ENCODE peak calls at places on chromosomes 2 and 18, in six cellular contexts. G, V, R, P, D and X are unnamed samples.

GRCh38 chr2:23745726-23746105 is 181.2 kb downstream of the ATAD2B start:
- DNase-seq in R (no peak), V (no peak), P (no peak), G (no peak), D (no peak), X (no peak)

GRCh38 chr18:35010156-35010555 is 31.1 kb upstream of the MAPRE2 start:
- DNase-seq in V (no peak), R (no peak), P (no peak), D (no peak), G (no peak), X (no peak)

GRCh38 chr2:24082787-24083566 is 1.7 kb downstream of the TP53I3 start:
- DNase-seq in P (no peak), G (no peak), V (peak; percentile 77), R (no peak), D (no peak), X (no peak)

GRCh38 chr2:42021490-42021889 is 26.3 kb upstream of the PKDCC start:
- DNase-seq in P (no peak), V (no peak), R (no peak), D (no peak), G (no peak), X (no peak)

GRCh38 chr2:64212346-64212745 is 68.1 kb upstream of the PELI1 start:
- DNase-seq in D (no peak), V (no peak), R (no peak), P (no peak), G (no peak), X (no peak)

GRCh38 chr18:73741946-73742345 is 405.7 kb downstream of the FBXO15 start:
- DNase-seq in G (no peak), D (no peak), R (no peak), P (no peak), V (no peak), X (no peak)

GRCh38 chr18:31104444-31104843 is 2.2 kb upstream of the DSC2 start:
- DNase-seq in D (no peak), G (no peak), R (no peak), P (no peak), V (no peak), X (no peak)

GRCh38 chr2:69948963-69949645 is 12.3 kb downstream of the ASPRV1 start:
- DNase-seq in D (no peak), P (no peak), R (no peak), G (no peak), V (no peak), X (no peak)

GRCh38 chr2:239579524-239580198 is 178.8 kb upstream of the HDAC4 start:
- DNase-seq in R (no peak), D (no peak), V (peak; percentile 59), P (no peak), G (no peak), X (no peak)

GRCh38 chr2:77816618-77817017 is 294.4 kb upstream of the LRRTM4 start:
- DNase-seq in R (no peak), D (no peak), G (no peak), V (no peak), P (no peak), X (no peak)

GRCh38 chr2:109560265-109560664 is 53.5 kb downstream of the SEPTIN10 start:
- DNase-seq in P (no peak), R (no peak), G (no peak), V (no peak), D (no peak), X (no peak)

GRCh38 chr2:219782999-219783398 is 155.6 kb downstream of the SLC4A3 start:
- DNase-seq in V (no peak), R (no peak), P (no peak), D (no peak), G (no peak), X (no peak)

GRCh38 chr2:234770081-234770506 is 181.7 kb upstream of the SH3BP4 start:
- DNase-seq in P (peak; percentile 33), G (no peak), D (no peak), V (no peak), R (no peak), X (no peak)

GRCh38 chr18:59013744-59014143 is 125.9 kb upstream of the SEC11C start:
- DNase-seq in D (no peak), R (no peak), G (no peak), P (no peak), V (no peak), X (no peak)